ENCODE peak calls at places on chromosomes 4 and X, in six cellular contexts. V, Y, U, Z, I and T are unnamed samples.

GRCh38 chr4:80077639-80078038 is 4.6 kb upstream of the ANTXR2 start:
- DNase-seq in V (no peak), Y (no peak), U (peak; percentile 25), Z (no peak), I (no peak), T (no peak)

GRCh38 chrX:86033385-86033784 is 14.0 kb downstream of the CHM start:
- DNase-seq in V (no peak), Y (no peak), U (no peak), Z (no peak), I (no peak), T (no peak)

GRCh38 chrX:113728937-113729336 is 854.9 kb upstream of the HTR2C start:
- DNase-seq in V (no peak), Y (no peak), U (no peak), Z (no peak), I (no peak), T (no peak)

GRCh38 chr4:185567828-185568442 is 32.6 kb upstream of the PDLIM3 start:
- DNase-seq in V (peak; percentile 55), Y (no peak), U (peak; percentile 85), Z (peak; percentile 77), I (peak; percentile 86), T (peak; percentile 55)

GRCh38 chrX:53266175-53266574 is 15.2 kb downstream of the IQSEC2 start:
- DNase-seq in V (no peak), Y (no peak), U (no peak), Z (no peak), I (no peak), T (no peak)

GRCh38 chr4:169147217-169147616 is 123.5 kb downstream of the SH3RF1 start:
- DNase-seq in V (no peak), Y (no peak), U (no peak), Z (no peak), I (no peak), T (peak; percentile 35)

GRCh38 chrX:16060252-16060651 is 63.1 kb upstream of the GRPR start:
- DNase-seq in V (no peak), Y (no peak), U (no peak), Z (no peak), I (no peak), T (no peak)

GRCh38 chrX:11412715-11413623 is 119.8 kb downstream of the AMELX start:
- DNase-seq in V (no peak), Y (no peak), U (peak; percentile 64), Z (no peak), I (no peak), T (peak; percentile 49)

GRCh38 chr4:150402968-150403367 is 179.0 kb upstream of the MAB21L2 start:
- DNase-seq in V (no peak), Y (peak; percentile 89), U (no peak), Z (no peak), I (peak; percentile 78), T (peak; percentile 36)

GRCh38 chr4:94746746-94747145 is 11.0 kb upstream of the BMPR1B start:
- DNase-seq in V (no peak), Y (no peak), U (no peak), Z (no peak), I (no peak), T (no peak)
- TF ChIP-seq CTCF in V (no peak), Y (no peak), U (no peak), Z (no peak), I (no peak), T (peak; percentile 27)

GRCh38 chr4:95537967-95538485 is 10.7 kb downstream of the UNC5C start:
- DNase-seq in V (no peak), Y (no peak), U (no peak), Z (no peak), I (no peak), T (no peak)
- H3K4me3 ChIP-seq in V (peak overlapping the region; percentile 81), Y (no peak overlapping the region), U (no peak overlapping the region), Z (no peak overlapping the region), I (peak overlapping the region; percentile 19), T (no peak overlapping the region)

GRCh38 chr4:40003986-40004385 is 26.3 kb upstream of the PDS5A start:
- DNase-seq in V (no peak), Y (no peak), U (no peak), Z (no peak), I (no peak), T (peak; percentile 58)

GRCh38 chr4:39996811-39997210 is 19.1 kb upstream of the PDS5A start:
- DNase-seq in V (no peak), Y (no peak), U (no peak), Z (no peak), I (no peak), T (no peak)

GRCh38 chr4:39998659-39999345 is 21.1 kb upstream of the PDS5A start:
- DNase-seq in V (no peak), Y (no peak), U (no peak), Z (no peak), I (no peak), T (no peak)

DNA sequence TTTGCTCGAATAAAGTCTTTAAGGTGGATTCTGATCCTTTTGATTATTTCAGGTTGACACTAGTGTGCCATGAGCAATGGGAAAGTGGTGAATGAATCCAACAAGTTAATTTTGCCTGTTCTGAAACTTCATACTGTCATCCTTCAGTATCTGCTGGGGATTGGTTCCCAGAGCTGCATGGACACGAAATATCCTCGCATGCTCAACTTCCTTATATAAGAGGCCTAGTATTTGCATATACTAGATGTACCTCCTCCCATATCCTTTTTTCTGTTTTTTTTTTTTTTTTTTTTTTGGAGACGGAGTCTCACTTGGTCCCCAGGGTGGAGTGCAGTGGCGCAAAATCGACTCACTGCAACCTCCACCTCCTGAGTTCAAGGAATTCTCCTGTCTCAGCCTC is 23.0 kb upstream of the PDS5A start:
- DNase-seq in V (no peak), Y (no peak), U (no peak), Z (no peak), I (no peak), T (no peak)
- TF ChIP-seq CTCF in V (no peak), Y (no peak), U (no peak), Z (no peak), I (no peak), T (no peak)

DNA sequence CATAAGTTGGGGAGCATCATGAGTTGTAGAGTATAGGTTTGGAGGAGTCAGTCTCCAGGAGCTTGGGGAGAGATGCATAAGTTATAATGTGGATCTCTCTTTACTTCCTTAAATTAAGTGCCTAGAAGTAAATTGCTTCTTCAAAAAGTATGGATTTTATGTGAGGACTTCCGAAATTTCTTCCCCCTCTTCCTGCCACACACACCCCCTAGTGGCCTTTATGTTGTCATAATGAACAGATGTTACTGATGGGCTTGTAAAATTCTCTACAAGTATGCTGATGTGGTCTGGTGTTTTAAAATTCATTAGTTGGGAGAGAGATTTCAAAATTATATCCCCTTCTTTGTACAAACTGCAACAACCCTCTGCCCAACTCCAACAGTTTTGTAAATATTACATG is 2.3 kb upstream of the METTL14 start:
- DNase-seq in V (no peak), Y (no peak), U (peak; percentile 46), Z (no peak), I (no peak), T (peak; percentile 59)
- H3K4me3 ChIP-seq in V (no peak overlapping the region), Y (no peak overlapping the region), U (no peak overlapping the region), Z (no peak overlapping the region), I (no peak overlapping the region), T (no peak overlapping the region)